ENCODE peak calls at places on chromosomes 11 and 22, in five cellular contexts. O is stimulated activated CD4-positive, alpha-beta T cell treated with anti-CD3 and anti-CD28 coated beads, Interleukin-2, amount 100 ng/mL, for 24 hours; R is NCI-H1105; Y is OCI-LY7; U is thyroid gland. E is an unnamed sample.

GRCh38 chr22:46963672-46964545 is 201.5 kb downstream of the TBC1D22A start:
- DNase-seq in O (no peak), R (peak), U (no peak), Y (no peak), E (no peak)

GRCh38 chr11:34050967-34051348 is 573 bp upstream of the CAPRIN1 start:
- DNase-seq in U (no peak), O (no peak), Y (no peak), R (no peak), E (no peak)

GRCh38 chr11:106998126-106998525 is 20.1 kb downstream of the GUCY1A2 start:
- DNase-seq in U (no peak), Y (no peak), R (no peak), O (no peak), E (no peak)

GRCh38 chr22:20952544-20953341 is 14.3 kb upstream of the AIFM3 start:
- DNase-seq in U (no peak), Y (no peak), R (no peak), O (no peak), E (no peak)

GRCh38 chr11:2138436-2139117 is 612 bp downstream of the IGF2 start:
- DNase-seq in U (peak), O (no peak), Y (no peak), R (peak), E (no peak)

GRCh38 chr22:35301370-35301874 is 1.7 kb downstream of the TOM1 start:
- DNase-seq in R (no peak), Y (no peak), U (no peak), O (no peak), E (no peak)

GRCh38 chr11:67053896-67054850 is 2.5 kb upstream of the RHOD start:
- DNase-seq in O (peak), U (peak), Y (peak), R (peak), E (peak)

GRCh38 chr11:83520849-83521248 is 234.7 kb upstream of the CCDC90B start:
- DNase-seq in O (no peak), R (no peak), Y (no peak), U (no peak), E (no peak)

GRCh38 chr11:86802601-86803051 is 2.3 kb downstream of the PRSS23 start:
- DNase-seq in Y (peak), O (no peak), R (peak), U (no peak), E (no peak)

GRCh38 chr11:110445428-110445827 is 15.7 kb downstream of the FDX1 start:
- DNase-seq in O (no peak), R (no peak), Y (no peak), U (no peak), E (no peak)

GRCh38 chr22:21837184-21837979 is 30.1 kb downstream of the MAPK1 start:
- DNase-seq in Y (no peak), O (no peak), U (peak), R (no peak), E (no peak)

GRCh38 chr22:21443057-21443734 is 24.0 kb upstream of the TMEM191C start:
- DNase-seq in U (peak), R (no peak), O (peak), Y (no peak), E (no peak)

GRCh38 chr11:31801298-31801702 is 9.8 kb downstream of the PAX6 start:
- DNase-seq in R (no peak), O (peak), U (no peak), Y (no peak), E (no peak)

GRCh38 chr22:23834830-23835772 is 3.7 kb downstream of the DERL3 start:
- DNase-seq in U (no peak), R (no peak), O (no peak), Y (no peak), E (no peak)

GRCh38 chr11:69912161-69912910 is 93.1 kb upstream of the FGF3 start:
- DNase-seq in O (no peak), R (no peak), U (no peak), Y (no peak), E (no peak)

GRCh38 chr11:2750601-2751522 is 51.1 kb upstream of the KCNQ1OT1 start:
- DNase-seq in O (no peak), U (peak), R (peak), Y (no peak), E (no peak)

GRCh38 chr11:99535819-99536218 is 515.1 kb downstream of the CNTN5 start:
- DNase-seq in O (no peak), U (no peak), Y (no peak), R (no peak), E (no peak)

E was measured in activated CD8-positive, alpha-beta memory T cell treated with anti-CD3 and anti-CD28 coated beads for 24 hours.